ENCODE peak calls at places on chromosomes 13 and 19, in five cellular contexts. X is GM12864; W is pancreas; U is fibroblast of the aortic adventitia; K is naive thymus-derived CD4-positive, alpha-beta T cell. I is an unnamed sample.

GRCh38 chr13:109785892-109786450 is 412 bp downstream of the IRS2 start:
- DNase-seq in X (no peak), U (no peak), K (no peak), W (no peak), I (peak; percentile 16)

GRCh38 chr19:58399903-58400637 is 4.6 kb downstream of the RNF225 start:
- DNase-seq in X (no peak), K (no peak), W (no peak), U (no peak), I (no peak)

GRCh38 chr19:3577741-3578344 is 5.1 kb downstream of the HMG20B start:
- DNase-seq in U (no peak), W (peak; percentile 20), K (no peak), X (no peak), I (no peak)

GRCh38 chr13:111394211-111394922 is 73.9 kb downstream of the TEX29 start:
- DNase-seq in U (no peak), W (no peak), X (no peak), K (no peak), I (no peak)

GRCh38 chr19:21098291-21098690 is 16.3 kb downstream of the ZNF714 start:
- DNase-seq in X (no peak), K (no peak), U (no peak), W (no peak), I (no peak)

GRCh38 chr19:28234637-28235036 is 978.3 kb downstream of the UQCRFS1 start:
- DNase-seq in W (no peak), X (no peak), K (no peak), U (peak; percentile 16), I (no peak)

GRCh38 chr19:30696514-30696913 is 324.3 kb downstream of the ZNF536 start:
- DNase-seq in U (peak; percentile 17), K (no peak), X (no peak), W (no peak), I (peak; percentile 34)

GRCh38 chr19:43540381-43540780 is 7.4 kb downstream of the ZNF575 start:
- DNase-seq in K (no peak), X (no peak), U (no peak), W (no peak), I (no peak)

GRCh38 chr13:78603240-78603947 is at the start of gene POU4F1:
- DNase-seq in K (no peak), X (peak; percentile 40), U (no peak), W (no peak), I (peak; percentile 72)

GRCh38 chr13:42685762-42686560 is 95.4 kb upstream of the FAM216B start:
- DNase-seq in W (no peak), K (no peak), X (no peak), U (peak; percentile 28), I (no peak)

GRCh38 chr13:50144473-50145160 is 129.4 kb downstream of the KCNRG start:
- DNase-seq in K (no peak), U (peak; percentile 28), X (no peak), W (no peak), I (no peak)

GRCh38 chr19:3725640-3726310 is 17.6 kb downstream of the TJP3 start:
- DNase-seq in W (peak; percentile 92), X (no peak), K (no peak), U (no peak), I (peak; percentile 70)

GRCh38 chr13:41332829-41333228 is 21.8 kb downstream of the NAA16 start:
- DNase-seq in W (no peak), K (no peak), U (no peak), X (no peak), I (no peak)

GRCh38 chr19:35673121-35673804 is 6.9 kb downstream of the UPK1A start:
- DNase-seq in K (peak; percentile 14), X (no peak), W (no peak), U (peak; percentile 48), I (peak; percentile 53)

GRCh38 chr19:32630338-32630737 is 44.6 kb downstream of the ANKRD27 start:
- DNase-seq in X (no peak), K (no peak), W (no peak), U (no peak), I (no peak)

GRCh38 chr13:108597943-108598342 is 31.5 kb upstream of the MYO16 start:
- DNase-seq in K (no peak), W (no peak), X (no peak), U (no peak), I (no peak)

GRCh38 chr19:3586124-3586626 is 897 bp downstream of the GIPC3 start:
- DNase-seq in W (peak; percentile 13), U (no peak), X (no peak), K (peak; percentile 45), I (no peak)

GRCh38 chr13:105914637-105915036 is 620.8 kb downstream of the EFNB2 start:
- DNase-seq in X (no peak), U (peak; percentile 15), K (no peak), W (no peak), I (no peak)

GRCh38 chr13:85657942-85658341 is 141.3 kb downstream of the SLITRK6 start:
- DNase-seq in W (no peak), U (no peak), K (no peak), X (no peak), I (no peak)

DNA sequence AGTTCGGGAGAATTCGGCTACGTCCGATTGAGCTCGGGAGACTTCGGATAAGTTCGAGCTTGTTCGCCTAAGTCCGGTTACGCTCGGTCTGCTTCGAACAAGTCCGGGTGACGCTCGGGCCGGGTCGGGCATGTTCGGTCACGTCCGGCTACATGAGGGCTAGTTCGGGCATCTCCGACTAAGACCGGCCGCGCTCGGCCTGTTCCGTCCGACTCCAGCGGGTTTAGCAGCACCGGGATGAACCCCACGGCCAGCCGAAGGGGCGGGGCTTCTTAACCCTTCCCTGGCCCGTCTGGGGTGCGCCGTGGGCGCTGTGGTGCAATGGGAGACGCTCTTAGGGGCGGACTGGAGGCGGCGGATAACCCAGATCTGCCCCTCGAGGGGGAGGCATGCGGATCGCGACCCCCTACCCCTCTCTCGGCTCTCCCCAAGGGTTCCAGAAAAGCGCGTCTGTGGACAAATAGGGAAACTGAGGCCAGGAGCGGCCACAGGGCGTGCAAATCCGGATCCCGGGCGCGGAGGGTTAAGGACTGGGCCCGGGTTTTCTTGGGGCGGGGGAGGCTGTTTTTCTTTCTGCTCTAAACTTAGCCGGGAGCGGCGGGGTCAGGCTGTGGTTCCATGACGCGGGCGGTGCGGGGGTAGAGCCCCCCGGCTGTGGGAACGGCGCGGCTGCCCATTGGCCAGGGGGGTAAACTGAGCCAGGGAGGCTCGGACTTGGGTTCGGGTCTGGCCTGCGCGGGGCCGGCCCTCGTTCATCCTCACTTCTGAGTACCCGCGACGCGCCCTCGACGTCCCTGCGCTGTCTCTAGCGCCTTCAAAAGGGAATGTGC is 1.5 kb downstream of the PDE4C start:
- DNase-seq in X (peak; percentile 98), W (peak; percentile 94), K (peak; percentile 69), U (peak; percentile 99), I (peak; percentile 88)
- H3K4me3 ChIP-seq in X (peak overlapping the region; percentile 47), W (peak overlapping the region; percentile 29), K (peak overlapping the region; percentile 46), U (peak overlapping the region; percentile 68), I (peak overlapping the region; percentile 29)

GRCh38 chr19:41999071-41999877 is 5.2 kb upstream of the ATP1A3 start:
- DNase-seq in K (no peak), W (no peak), U (no peak), X (no peak), I (peak; percentile 11)

GRCh38 chr19:41997121-41997850 is 3.3 kb upstream of the ATP1A3 start:
- DNase-seq in U (peak; percentile 38), K (peak; percentile 48), W (no peak), X (no peak), I (peak; percentile 27)

GRCh38 chr19:41995959-41996797 is 2.1 kb upstream of the ATP1A3 start:
- DNase-seq in W (no peak), K (no peak), X (no peak), U (no peak), I (no peak)

GRCh38 chr19:41998246-41999020 is 4.4 kb upstream of the ATP1A3 start:
- DNase-seq in W (no peak), X (no peak), K (no peak), U (peak; percentile 27), I (peak; percentile 45)

GRCh38 chr19:41997851-41998229 is 3.8 kb upstream of the ATP1A3 start:
- DNase-seq in K (no peak), U (no peak), X (no peak), W (no peak), I (no peak)
- H3K4me3 ChIP-seq in K (no peak overlapping the region), U (no peak overlapping the region), X (no peak overlapping the region), W (no peak overlapping the region), I (no peak overlapping the region)

GRCh38 chr13:99782669-99783068 is 188.9 kb downstream of the ZIC5 start:
- DNase-seq in W (no peak), U (no peak), X (no peak), K (no peak), I (no peak)
- H3K4me3 ChIP-seq in W (no peak overlapping the region), U (no peak overlapping the region), X (no peak overlapping the region), K (no peak overlapping the region), I (no peak overlapping the region)

GRCh38 chr19:16190736-16191135 is 5.5 kb downstream of the FAM32A start:
- DNase-seq in W (no peak), X (no peak), U (no peak), K (no peak), I (no peak)
- H3K4me3 ChIP-seq in W (no peak overlapping the region), X (no peak overlapping the region), U (no peak overlapping the region), K (no peak overlapping the region), I (no peak overlapping the region)

GRCh38 chr13:99228737-99229691 is 28.4 kb downstream of the UBAC2 start:
- DNase-seq in K (no peak), U (peak; percentile 19), X (peak; percentile 80), W (no peak), I (peak; percentile 91)
- H3K4me3 ChIP-seq in K (peak overlapping the region; percentile 43), U (no peak overlapping the region), X (peak overlapping the region; percentile 28), W (no peak overlapping the region), I (peak overlapping the region; percentile 49)

GRCh38 chr19:19348266-19348665 is 27.6 kb downstream of the MAU2 start:
- DNase-seq in X (no peak), W (no peak), U (peak; percentile 21), K (no peak), I (no peak)
- H3K4me3 ChIP-seq in X (no peak overlapping the region), W (no peak overlapping the region), U (no peak overlapping the region), K (no peak overlapping the region), I (no peak overlapping the region)

GRCh38 chr19:55166530-55167268 is at the start of gene DNAAF3:
- DNase-seq in K (no peak), X (peak; percentile 73), U (peak; percentile 97), W (peak; percentile 97), I (peak; percentile 93)
- H3K4me3 ChIP-seq in K (no peak within 1 kb of the TSS), X (peak within 1 kb of the TSS; percentile 21), U (peak within 1 kb of the TSS; percentile 75), W (peak within 1 kb of the TSS; percentile 40), I (peak within 1 kb of the TSS; percentile 45)

DNA sequence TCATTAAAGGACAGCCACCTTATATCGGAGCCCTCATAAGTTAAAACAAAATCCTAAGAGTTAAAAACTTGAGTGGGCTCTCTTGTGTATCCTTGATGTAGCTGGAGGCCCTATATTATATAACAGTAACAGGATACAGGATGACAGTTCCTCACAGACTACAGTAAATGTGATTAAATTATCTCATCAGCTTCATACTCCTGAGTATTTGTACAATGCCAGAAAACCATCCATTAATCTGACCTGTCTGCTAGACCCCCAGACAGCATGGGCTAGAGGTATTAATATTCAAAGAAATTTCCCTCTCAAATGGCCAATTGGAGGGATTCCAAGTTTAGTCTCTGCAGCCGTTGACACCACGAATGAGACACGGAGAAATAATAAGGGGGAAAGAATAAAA is 155.7 kb upstream of the KLF12 start:
- DNase-seq in W (no peak), U (no peak), K (no peak), X (no peak), I (no peak)
- H3K4me3 ChIP-seq in W (no peak overlapping the region), U (no peak overlapping the region), K (no peak overlapping the region), X (no peak overlapping the region), I (peak overlapping the region; percentile 14)

GRCh38 chr13:48562296-48563066 is 29.6 kb upstream of the RCBTB2 start:
- DNase-seq in U (no peak), X (peak; percentile 99), K (no peak), W (no peak), I (peak; percentile 91)
- H3K4me3 ChIP-seq in U (no peak overlapping the region), X (no peak overlapping the region), K (peak overlapping the region; percentile 12), W (no peak overlapping the region), I (no peak overlapping the region)